ENCODE peak calls at places on chromosomes 12 and 14, in six cellular contexts. H is tibial nerve, Q is gastrocnemius medialis, L is ovary, E is uterus, Y is testis. N is an unnamed sample.

GRCh38 chr12:118337194-118337838 is 35.4 kb downstream of the TAOK3 start:
- DNase-seq in H (no peak), Q (no peak), L (no peak), E (no peak), Y (no peak), N (no peak)

GRCh38 chr12:19421503-19422282 is 17.6 kb upstream of the AEBP2 start:
- DNase-seq in H (no peak), Q (no peak), L (no peak), E (no peak), Y (no peak), N (no peak)

GRCh38 chr12:128583453-128583852 is 240.3 kb downstream of the SLC15A4 start:
- DNase-seq in H (no peak), Q (no peak), L (no peak), E (no peak), Y (no peak), N (no peak)

GRCh38 chr12:50662121-50662480 is 101.8 kb upstream of the ATF1 start:
- DNase-seq in H (no peak), Q (no peak), L (no peak), E (no peak), Y (no peak), N (no peak)

GRCh38 chr12:93734784-93735183 is 57.6 kb downstream of the CRADD start:
- DNase-seq in H (no peak), Q (no peak), L (no peak), E (no peak), Y (no peak), N (no peak)

GRCh38 chr14:36874396-36875138 is 212.9 kb downstream of the PAX9 start:
- DNase-seq in H (no peak), Q (no peak), L (no peak), E (no peak), Y (no peak), N (no peak)

GRCh38 chr14:59919582-59920377 is at the start of gene LRRC9:
- DNase-seq in H (no peak), Q (no peak), L (peak), E (no peak), Y (peak), N (no peak)

GRCh38 chr14:89586258-89587127 is 169.5 kb upstream of the FOXN3 start:
- DNase-seq in H (peak), Q (peak), L (no peak), E (no peak), Y (no peak), N (no peak)

GRCh38 chr12:121805171-121805687 is 1.4 kb downstream of the SETD1B start:
- DNase-seq in H (no peak), Q (no peak), L (peak), E (peak), Y (no peak), N (peak)

GRCh38 chr14:95485222-95485819 is 31.1 kb downstream of the SYNE3 start:
- DNase-seq in H (no peak), Q (no peak), L (no peak), E (no peak), Y (no peak), N (no peak)

GRCh38 chr12:102891756-102892155 is 25.3 kb downstream of the PAH start:
- DNase-seq in H (no peak), Q (no peak), L (no peak), E (no peak), Y (no peak), N (no peak)

GRCh38 chr14:101062611-101063010 is 159.1 kb upstream of the RTL1 start:
- DNase-seq in H (no peak), Q (no peak), L (no peak), E (no peak), Y (no peak), N (no peak)

GRCh38 chr12:93127107-93127560 is 198.0 kb upstream of the EEA1 start:
- DNase-seq in H (no peak), Q (peak), L (no peak), E (no peak), Y (no peak), N (no peak)

GRCh38 chr14:82366803-82367202 is 833.1 kb upstream of the SEL1L start:
- DNase-seq in H (no peak), Q (no peak), L (no peak), E (no peak), Y (no peak), N (no peak)

GRCh38 chr12:50960130-50960529 is 7.8 kb downstream of the HIGD1C start:
- DNase-seq in H (no peak), Q (no peak), L (no peak), E (no peak), Y (no peak), N (no peak)

GRCh38 chr14:53458368-53458814 is 305.3 kb upstream of the DDHD1 start:
- DNase-seq in H (no peak), Q (no peak), L (no peak), E (no peak), Y (no peak), N (no peak)

GRCh38 chr12:123064356-123064755 is 83.9 kb downstream of the ARL6IP4 start:
- DNase-seq in H (no peak), Q (peak), L (peak), E (peak), Y (peak), N (no peak)

GRCh38 chr14:67557118-67557517 is 24.0 kb downstream of the PLEKHH1 start:
- DNase-seq in H (no peak), Q (no peak), L (no peak), E (no peak), Y (no peak), N (no peak)

GRCh38 chr14:71590131-71590530 is 342.1 kb upstream of the RGS6 start:
- DNase-seq in H (no peak), Q (no peak), L (no peak), E (no peak), Y (no peak), N (no peak)

GRCh38 chr12:48961331-48961730 is 4.0 kb upstream of the ARF3 start:
- DNase-seq in H (no peak), Q (no peak), L (no peak), E (no peak), Y (no peak), N (no peak)

GRCh38 chr14:43539210-43539609 is 967.9 kb downstream of the FSCB start:
- DNase-seq in H (peak), Q (no peak), L (no peak), E (no peak), Y (peak), N (no peak)

GRCh38 chr14:50800032-50800431 is 30.9 kb downstream of the NIN start:
- DNase-seq in H (no peak), Q (no peak), L (no peak), E (no peak), Y (no peak), N (no peak)

GRCh38 chr14:100902792-100903191 is 730 bp downstream of the RTL1 start:
- DNase-seq in H (no peak), Q (no peak), L (no peak), E (no peak), Y (peak), N (no peak)

GRCh38 chr14:67881225-67881624 is 61.6 kb downstream of the RAD51B start:
- DNase-seq in H (no peak), Q (no peak), L (no peak), E (no peak), Y (no peak), N (no peak)

GRCh38 chr12:124716208-124717141 is 147.2 kb downstream of the SCARB1 start:
- DNase-seq in H (no peak), Q (no peak), L (no peak), E (no peak), Y (no peak), N (no peak)

GRCh38 chr14:59427653-59428578 is 37.3 kb downstream of the GPR135 start:
- DNase-seq in H (no peak), Q (peak), L (peak), E (peak), Y (peak), N (peak)

GRCh38 chr14:104171948-104172347 is 33.6 kb downstream of the KIF26A start:
- DNase-seq in H (no peak), Q (no peak), L (peak), E (no peak), Y (peak), N (no peak)

GRCh38 chr12:80156306-80156705 is 57.0 kb downstream of the OTOGL start:
- DNase-seq in H (no peak), Q (no peak), L (no peak), E (no peak), Y (no peak), N (no peak)

GRCh38 chr12:67237231-67237630 is 31.9 kb upstream of the CAND1 start:
- DNase-seq in H (no peak), Q (no peak), L (no peak), E (no peak), Y (no peak), N (no peak)

GRCh38 chr12:19181666-19182426 is 52.3 kb downstream of the PLEKHA5 start:
- DNase-seq in H (no peak), Q (no peak), L (no peak), E (no peak), Y (no peak), N (no peak)

GRCh38 chr12:109588461-109589239 is 15.1 kb downstream of the MVK start:
- DNase-seq in H (no peak), Q (no peak), L (no peak), E (no peak), Y (no peak), N (no peak)
- TF ChIP-seq POLR2A in H (no peak), Q (no peak), L (no peak), E (no peak), Y (no peak), N (no peak)

GRCh38 chr12:1635656-1636055 is 6.6 kb downstream of the WNT5B start:
- DNase-seq in H (no peak), Q (no peak), L (no peak), E (no peak), Y (no peak), N (no peak)

GRCh38 chr12:1634590-1635191 is 5.7 kb downstream of the WNT5B start:
- DNase-seq in H (peak), Q (peak), L (peak), E (peak), Y (peak), N (peak)

GRCh38 chr12:1632702-1633101 is 3.7 kb downstream of the WNT5B start:
- DNase-seq in H (no peak), Q (no peak), L (no peak), E (no peak), Y (no peak), N (no peak)

GRCh38 chr12:1634149-1634548 is 5.1 kb downstream of the WNT5B start:
- DNase-seq in H (no peak), Q (no peak), L (no peak), E (no peak), Y (no peak), N (no peak)

GRCh38 chr12:1633459-1633858 is 4.4 kb downstream of the WNT5B start:
- DNase-seq in H (no peak), Q (no peak), L (no peak), E (no peak), Y (no peak), N (no peak)
- TF ChIP-seq POLR2A in H (no peak), Q (no peak), L (no peak), E (no peak), Y (no peak), N (no peak)

DNA sequence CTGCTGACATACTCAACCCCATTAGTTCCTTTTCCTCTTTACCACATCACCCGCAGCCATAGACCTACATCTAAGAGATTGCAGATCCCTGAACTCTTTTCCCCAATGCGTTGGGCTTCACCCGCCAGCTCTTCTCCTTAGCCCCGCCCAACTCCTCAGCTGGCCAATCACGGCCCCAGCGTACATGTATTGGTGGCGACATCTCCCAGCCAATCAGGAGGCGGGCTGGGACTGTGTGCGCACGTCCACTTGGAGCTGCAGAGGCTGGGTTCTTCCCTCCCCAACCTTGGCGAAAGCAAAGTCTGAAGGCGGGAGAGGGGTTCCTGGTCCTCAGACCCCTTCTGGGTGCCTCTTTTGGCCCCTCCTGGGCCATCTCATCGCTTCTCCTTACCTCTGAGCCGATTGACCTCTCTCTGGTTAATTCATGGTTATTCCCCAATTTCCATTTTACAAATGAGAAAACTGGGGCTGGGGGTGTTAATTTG is 11.0 kb downstream of the PDE1B start:
- DNase-seq in H (peak), Q (peak), L (peak), E (peak), Y (peak), N (peak)
- TF ChIP-seq POLR2A in H (peak), Q (peak), L (peak), E (peak), Y (peak), N (peak)

GRCh38 chr12:110353211-110353965 is 50.1 kb downstream of the ANAPC7 start:
- DNase-seq in H (no peak), Q (no peak), L (no peak), E (no peak), Y (no peak), N (no peak)

GRCh38 chr12:110349521-110350151 is 53.9 kb downstream of the ANAPC7 start:
- DNase-seq in H (no peak), Q (no peak), L (no peak), E (no peak), Y (peak), N (no peak)

GRCh38 chr12:110349096-110349495 is 54.4 kb downstream of the ANAPC7 start:
- DNase-seq in H (no peak), Q (no peak), L (no peak), E (no peak), Y (no peak), N (no peak)

GRCh38 chr12:110352401-110352800 is 51.1 kb downstream of the ANAPC7 start:
- DNase-seq in H (no peak), Q (no peak), L (no peak), E (no peak), Y (no peak), N (no peak)

DNA sequence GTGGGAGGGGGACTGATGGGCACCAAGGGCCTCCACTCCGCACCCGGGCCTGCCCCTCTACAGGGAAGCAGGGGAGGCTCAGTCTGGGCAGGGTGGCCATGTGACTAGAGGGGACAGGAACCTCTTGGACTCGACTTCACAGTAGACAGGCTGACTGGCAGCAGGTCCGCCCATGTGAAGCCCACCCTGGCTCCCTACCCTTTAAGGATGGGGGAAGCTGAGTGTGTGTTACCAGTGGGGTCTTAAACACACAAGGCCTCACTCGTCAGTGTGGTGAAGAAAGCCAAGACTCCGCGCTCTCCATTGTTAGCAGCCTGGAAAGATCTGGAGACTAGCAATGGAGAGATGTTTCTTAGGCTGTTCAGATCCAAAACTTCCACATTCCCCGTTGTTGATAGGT is 52.4 kb downstream of the ANAPC7 start:
- DNase-seq in H (no peak), Q (no peak), L (no peak), E (no peak), Y (no peak), N (no peak)
- TF ChIP-seq POLR2A in H (no peak), Q (no peak), L (no peak), E (no peak), Y (no peak), N (no peak)

DNA sequence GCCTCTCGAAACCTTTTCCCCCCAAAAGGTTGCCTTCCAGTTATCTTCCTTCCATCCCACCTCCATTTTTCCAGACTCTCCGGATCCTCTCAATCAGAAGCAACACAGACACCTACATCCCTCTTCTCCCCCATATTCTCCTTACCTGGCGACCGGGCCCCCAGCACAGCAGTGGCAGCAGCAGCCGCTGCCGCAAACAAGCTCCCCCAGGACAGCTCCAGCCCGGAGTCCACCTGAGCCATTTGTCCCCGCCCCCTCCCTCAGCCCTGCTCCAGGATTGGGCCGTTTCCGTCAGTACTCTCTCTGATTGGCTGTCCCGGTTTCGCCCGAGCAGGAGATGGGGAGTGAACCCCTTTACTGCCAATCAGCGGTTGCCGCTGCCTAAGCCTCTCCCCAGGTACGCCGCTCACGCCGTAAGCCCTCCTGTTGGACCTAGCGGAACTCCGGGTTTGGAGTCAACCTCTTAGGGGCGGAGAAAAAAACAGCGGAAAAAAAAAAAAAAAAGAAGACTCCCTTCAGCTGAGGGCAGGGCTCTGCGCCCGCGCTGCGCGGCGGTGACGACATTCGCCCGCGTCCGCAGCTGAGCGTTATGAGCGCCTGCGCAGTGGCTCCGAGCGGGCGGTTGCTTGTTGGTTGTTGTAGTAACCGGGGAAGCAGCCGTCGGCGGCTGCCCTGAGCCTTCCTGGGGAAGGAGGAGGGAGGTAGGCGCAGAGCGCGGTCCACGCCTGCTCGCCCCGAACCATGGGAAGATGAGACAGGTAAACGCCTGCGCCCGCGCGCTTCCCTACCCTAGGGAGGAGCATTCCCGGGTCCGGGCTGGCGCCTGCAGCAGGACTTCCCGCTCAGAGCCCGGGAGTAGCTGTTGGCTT is at the start of the genes ERG28 and TTLL5:
- DNase-seq in H (peak), Q (peak), L (peak), E (peak), Y (peak), N (peak)
- TF ChIP-seq POLR2A in H (peak), Q (peak), L (peak), E (peak), Y (peak), N (peak)

DNA sequence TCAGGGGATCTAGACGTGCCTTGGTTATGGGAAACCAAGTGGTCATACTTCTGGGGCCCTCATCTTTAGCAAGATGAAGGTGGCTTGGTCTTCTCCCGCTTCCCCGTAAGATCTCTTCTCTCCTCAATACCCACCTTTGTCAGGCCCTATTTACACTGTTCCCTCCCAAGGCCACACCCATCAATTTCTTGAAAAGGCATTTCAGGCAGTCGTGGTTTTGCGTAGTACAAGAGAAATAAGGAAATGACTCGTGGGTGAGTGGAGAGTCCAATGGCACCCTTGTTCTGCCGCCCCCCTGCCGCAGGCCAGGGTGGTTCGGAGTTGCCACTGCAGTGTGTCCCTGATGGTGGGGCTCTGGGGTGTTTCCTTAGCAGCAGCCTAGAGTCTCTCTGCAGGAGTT is 9.9 kb upstream of the GPRC5A start:
- DNase-seq in H (no peak), Q (no peak), L (no peak), E (no peak), Y (no peak), N (no peak)
- TF ChIP-seq POLR2A in H (no peak), Q (no peak), L (no peak), E (no peak), Y (no peak), N (no peak)